ENCODE peak calls at places on chromosomes 5 and 9, in nine cellular contexts. W, X, C, H, D, L, Y, R and B are unnamed samples.

GRCh38 chr9:1959347-1959746 is 55.8 kb upstream of the SMARCA2 start:
- DNase-seq in W (no peak), X (no peak), C (no peak), H (no peak), D (no peak), L (no peak), Y (no peak), R (no peak), B (no peak)

GRCh38 chr9:121222524-121223171 is 21.0 kb upstream of the RAB14 start:
- DNase-seq in W (no peak), X (no peak), C (no peak), H (peak), D (peak), L (no peak), Y (peak), R (no peak), B (peak)

GRCh38 chr5:74468421-74468820 is 172.1 kb downstream of the ENC1 start:
- DNase-seq in W (no peak), X (no peak), C (no peak), H (no peak), D (no peak), L (peak), Y (no peak), R (no peak), B (no peak)

GRCh38 chr9:37343724-37344123 is 78.8 kb upstream of the GRHPR start:
- DNase-seq in W (no peak), X (no peak), C (no peak), H (no peak), D (no peak), L (no peak), Y (no peak), R (no peak), B (no peak)

GRCh38 chr9:3863686-3864085 is 337.9 kb upstream of the RFX3 start:
- DNase-seq in W (no peak), X (no peak), C (no peak), H (peak), D (peak), L (no peak), Y (no peak), R (no peak), B (no peak)

GRCh38 chr5:138569759-138570158 is 5.4 kb downstream of the HSPA9 start:
- DNase-seq in W (no peak), X (no peak), C (no peak), H (peak), D (no peak), L (no peak), Y (no peak), R (no peak), B (no peak)

GRCh38 chr5:170120576-170120975 is 14.9 kb downstream of the FOXI1 start:
- DNase-seq in W (no peak), X (no peak), C (no peak), H (peak), D (peak), L (no peak), Y (peak), R (no peak), B (no peak)

GRCh38 chr9:5767968-5768932 is 64.7 kb downstream of the ERMP1 start:
- DNase-seq in W (no peak), X (no peak), C (no peak), H (no peak), D (no peak), L (no peak), Y (no peak), R (no peak), B (no peak)

DNA sequence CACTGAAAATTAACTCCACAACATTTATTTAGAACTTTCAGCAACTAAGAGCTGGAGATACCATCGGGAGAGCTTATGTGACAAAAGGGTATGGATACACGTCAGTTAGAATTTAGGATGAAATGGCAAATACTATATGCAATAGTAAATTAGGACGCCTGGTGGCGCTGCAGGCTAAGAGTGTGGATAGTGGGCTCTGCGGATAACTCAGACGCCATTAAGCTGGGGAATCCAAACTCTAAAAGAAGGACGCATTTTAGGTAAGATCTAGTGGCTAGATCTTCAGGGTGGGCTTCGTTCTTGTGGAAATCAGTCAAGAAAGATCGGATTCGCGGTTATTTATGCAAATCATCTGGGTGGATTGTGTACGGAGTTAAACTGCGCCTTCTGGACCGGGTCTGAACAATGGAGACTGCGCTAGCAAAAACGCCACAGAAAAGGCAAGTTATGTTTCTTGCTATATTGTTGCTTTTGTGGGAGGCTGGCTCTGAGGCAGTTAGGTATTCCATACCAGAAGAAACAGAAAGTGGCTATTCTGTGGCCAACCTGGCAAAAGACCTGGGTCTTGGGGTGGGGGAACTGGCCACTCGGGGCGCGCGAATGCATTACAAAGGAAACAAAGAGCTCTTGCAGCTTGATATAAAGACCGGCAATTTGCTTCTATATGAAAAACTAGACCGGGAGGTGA is at the start of gene PCDHB5:
- DNase-seq in W (no peak), X (no peak), C (peak), H (peak), D (peak), L (no peak), Y (peak), R (no peak), B (peak)
- H3K4me3 ChIP-seq in W (no peak), X (peak), C (peak), H (peak), D (peak), L (peak), Y (peak), R (peak), B (peak)

DNA sequence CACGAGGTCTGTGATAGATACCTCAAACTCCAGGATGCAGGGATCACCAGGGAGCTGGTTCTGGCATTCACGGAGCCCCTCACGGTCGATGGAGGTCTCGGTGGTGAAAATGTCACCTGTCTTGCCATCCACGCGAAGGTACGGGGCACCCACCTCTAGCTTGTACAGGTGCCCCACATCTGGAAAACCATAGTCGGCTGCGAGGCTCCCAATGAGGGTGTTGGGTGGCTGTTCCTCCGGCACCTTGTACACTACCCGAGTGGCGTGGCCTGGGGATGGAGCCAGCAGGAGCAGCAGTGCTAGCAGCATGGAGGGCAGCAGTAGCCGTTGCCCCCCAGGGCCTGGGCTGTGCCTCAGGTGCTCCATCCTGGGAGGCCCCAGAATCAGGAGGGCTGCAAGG is 9.2 kb downstream of the PCDH1 start:
- DNase-seq in W (no peak), X (no peak), C (peak), H (no peak), D (no peak), L (no peak), Y (no peak), R (peak), B (no peak)
- H3K4me3 ChIP-seq in W (no peak), X (no peak), C (no peak), H (no peak), D (no peak), L (no peak), Y (no peak), R (no peak), B (no peak)

GRCh38 chr5:43190755-43191603 is 1.0 kb upstream of the NIM1K start:
- DNase-seq in W (no peak), X (no peak), C (no peak), H (peak), D (peak), L (no peak), Y (peak), R (no peak), B (no peak)
- H3K4me3 ChIP-seq in W (no peak), X (no peak), C (peak), H (peak), D (no peak), L (no peak), Y (no peak), R (no peak), B (no peak)

GRCh38 chr5:343461-344401 is 22.2 kb downstream of the AHRR start:
- DNase-seq in W (peak), X (no peak), C (peak), H (peak), D (peak), L (no peak), Y (peak), R (peak), B (peak)
- H3K4me3 ChIP-seq in W (no peak), X (no peak), C (no peak), H (peak), D (peak), L (peak), Y (peak), R (no peak), B (peak)

DNA sequence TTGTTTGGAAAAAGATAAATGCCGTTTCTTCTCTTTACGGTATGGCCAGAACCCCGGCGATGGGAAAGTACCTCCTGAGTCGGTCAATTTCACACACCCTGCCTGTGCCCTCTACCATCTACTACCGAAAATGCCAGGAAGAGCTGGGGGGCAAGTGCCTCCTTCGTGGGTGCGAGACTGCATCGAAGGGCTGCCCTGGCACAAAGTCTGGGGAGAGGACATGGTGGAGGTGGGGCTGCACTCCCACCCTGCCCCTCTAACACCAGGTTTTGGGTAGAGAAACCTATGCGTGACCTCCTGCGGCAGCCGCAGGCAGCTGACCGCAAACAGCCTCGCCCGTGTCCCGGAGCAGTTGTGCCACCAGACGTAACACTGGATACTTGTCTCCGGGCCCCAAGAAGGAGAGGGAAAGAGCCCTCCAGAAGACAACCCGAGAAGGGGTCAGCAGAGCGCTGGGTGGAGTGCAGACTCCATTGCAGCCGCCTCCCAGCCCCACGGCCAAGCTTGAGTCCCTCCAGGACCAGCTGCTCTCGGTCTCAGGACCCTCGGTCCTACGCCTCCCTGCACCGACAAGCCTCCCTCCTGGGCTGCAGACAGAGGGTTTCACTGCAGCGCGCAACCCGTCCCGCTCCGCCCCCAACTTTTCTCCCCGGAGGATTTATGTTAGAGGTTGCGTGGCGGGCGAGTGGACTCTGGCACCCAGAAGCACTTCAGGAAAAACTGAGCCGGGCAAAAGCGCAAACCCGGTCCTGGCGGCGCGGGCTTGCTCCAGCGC is 823 bp upstream of the PRDM6 start:
- DNase-seq in W (no peak), X (no peak), C (peak), H (peak), D (no peak), L (no peak), Y (no peak), R (peak), B (no peak)
- H3K4me3 ChIP-seq in W (no peak), X (peak), C (peak), H (peak), D (peak), L (no peak), Y (peak), R (peak), B (peak)

GRCh38 chr5:175444060-175444904 is at the start of gene DRD1:
- DNase-seq in W (peak), X (no peak), C (peak), H (peak), D (peak), L (no peak), Y (peak), R (peak), B (peak)
- H3K4me3 ChIP-seq in W (no peak), X (no peak), C (peak), H (peak), D (peak), L (peak), Y (no peak), R (peak), B (peak)

GRCh38 chr5:179618923-179619554 is 4.4 kb downstream of the HNRNPH1 start:
- DNase-seq in W (no peak), X (no peak), C (no peak), H (no peak), D (no peak), L (no peak), Y (peak), R (peak), B (no peak)
- H3K4me3 ChIP-seq in W (peak), X (no peak), C (peak), H (peak), D (peak), L (peak), Y (peak), R (peak), B (peak)

GRCh38 chr9:36276254-36276653 is 18.0 kb upstream of the GNE start:
- DNase-seq in W (no peak), X (no peak), C (no peak), H (no peak), D (no peak), L (no peak), Y (no peak), R (no peak), B (no peak)

GRCh38 chr9:36278243-36278642 is 20.0 kb upstream of the GNE start:
- DNase-seq in W (no peak), X (no peak), C (no peak), H (no peak), D (no peak), L (no peak), Y (no peak), R (no peak), B (no peak)

GRCh38 chr9:36280989-36281388 is 22.7 kb upstream of the GNE start:
- DNase-seq in W (no peak), X (no peak), C (no peak), H (no peak), D (no peak), L (no peak), Y (no peak), R (no peak), B (no peak)

GRCh38 chr9:36276840-36277239 is 18.6 kb upstream of the GNE start:
- DNase-seq in W (no peak), X (no peak), C (no peak), H (peak), D (peak), L (peak), Y (peak), R (no peak), B (no peak)

DNA sequence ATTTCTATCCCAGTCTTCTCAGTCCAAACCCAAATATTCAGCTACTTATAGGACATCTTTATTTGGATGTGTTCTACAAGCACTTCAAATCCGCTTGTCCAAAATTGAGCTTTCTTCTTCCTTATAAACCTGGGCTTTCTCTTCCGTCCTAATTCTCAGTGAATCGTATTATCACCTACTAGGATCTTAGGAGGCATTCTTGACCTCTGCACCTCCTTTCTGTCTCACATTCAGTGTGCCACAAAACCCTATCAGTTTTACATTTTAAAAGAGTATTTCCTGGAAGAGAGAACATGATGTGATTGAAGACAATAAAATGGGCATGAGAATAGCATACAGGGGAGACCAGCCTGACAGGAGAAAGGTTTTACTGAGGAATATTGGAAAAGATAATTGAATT is 16.8 kb upstream of the GNE start:
- DNase-seq in W (no peak), X (no peak), C (no peak), H (no peak), D (no peak), L (no peak), Y (no peak), R (no peak), B (no peak)
- H3K4me3 ChIP-seq in W (no peak), X (no peak), C (no peak), H (no peak), D (no peak), L (no peak), Y (no peak), R (no peak), B (no peak)